ENCODE peak calls at places on chromosomes 2 and 18, in ten cellular contexts. A is colonic mucosa; C is GM23248; Y is uterus; Q is lower lobe of right lung; P is OCI-LY7; M is naive thymus-derived CD4-positive, alpha-beta T cell; L is IMR-90; H is heart left ventricle; U is aorta. J is an unnamed sample. For H3K4me1, the result is how much of the 10 kb centered on the place peaks cover.

GRCh38 chr18:12879840-12880531 is 4.1 kb downstream of the PTPN2 start:
- DNase-seq in L (no peak), Y (no peak), H (no peak), P (no peak), C (no peak), A (no peak), U (no peak), Q (no peak), M (no peak), J (no peak)

GRCh38 chr2:200383380-200384110 is 77.1 kb downstream of the SPATS2L start:
- DNase-seq in H (no peak), U (no peak), Q (no peak), P (peak), Y (no peak), A (no peak), M (peak), L (peak), C (peak), J (peak)

GRCh38 chr18:22176622-22177495 is 7.5 kb downstream of the GATA6 start:
- DNase-seq in Q (peak), P (no peak), U (peak), L (no peak), H (no peak), M (no peak), C (peak), A (peak), Y (peak), J (no peak)

GRCh38 chr2:203861197-203861596 is 6.4 kb upstream of the CTLA4 start:
- DNase-seq in H (no peak), Q (no peak), U (no peak), A (no peak), M (no peak), P (no peak), L (no peak), Y (no peak), C (no peak), J (peak)

GRCh38 chr2:164126960-164127359 is 391.2 kb upstream of the FIGN start:
- DNase-seq in A (no peak), Y (no peak), U (no peak), L (no peak), P (no peak), M (no peak), C (peak), Q (no peak), H (no peak), J (no peak)

GRCh38 chr2:190882831-190883582 is 2.4 kb downstream of the GLS start:
- DNase-seq in Q (no peak), U (no peak), L (no peak), H (no peak), Y (no peak), C (peak), A (no peak), P (peak), M (peak), J (peak)

GRCh38 chr2:3101016-3101703 is 276.5 kb downstream of the EIPR1 start:
- DNase-seq in Y (no peak), A (no peak), M (no peak), H (no peak), Q (no peak), U (no peak), C (no peak), P (no peak), L (no peak), J (no peak)

GRCh38 chr2:23215016-23215415 is 170.0 kb upstream of the KLHL29 start:
- DNase-seq in Q (no peak), Y (no peak), C (no peak), H (no peak), M (no peak), L (no peak), A (no peak), U (no peak), P (no peak), J (no peak)

GRCh38 chr2:239444626-239445625 is 44.1 kb upstream of the HDAC4 start:
- DNase-seq in C (peak), Y (no peak), H (no peak), Q (peak), A (no peak), U (no peak), M (no peak), L (no peak), P (no peak), J (no peak)

DNA sequence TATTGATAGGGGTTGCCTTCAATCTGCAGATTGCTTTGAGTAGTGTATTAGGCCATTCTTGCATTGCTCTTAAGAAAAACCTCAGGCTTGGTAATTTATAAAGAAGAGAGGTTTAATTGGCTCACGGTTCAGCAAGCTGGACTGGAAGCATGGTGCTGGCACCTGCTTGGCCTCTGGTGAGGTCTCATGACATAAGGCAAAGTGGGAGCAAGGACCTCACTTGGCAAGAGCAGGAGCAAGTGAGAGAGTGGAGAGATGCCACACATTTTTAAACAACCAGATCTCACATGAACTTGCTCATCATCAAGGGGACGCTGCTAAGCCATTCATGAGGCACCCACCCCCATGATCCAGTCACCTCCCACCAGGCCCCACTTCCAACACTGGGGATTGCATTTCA is 4.9 kb downstream of the MAP3K2 start:
- DNase-seq in Y (no peak), Q (no peak), P (no peak), M (no peak), C (no peak), A (no peak), U (no peak), L (no peak), H (no peak), J (no peak)
- H3K4me1 ChIP-seq in Y (under half), Q (under half), P (under half), M (under half), C (under half), A (under half), U (under half), L (under half), H (half or more), J (under half)

DNA sequence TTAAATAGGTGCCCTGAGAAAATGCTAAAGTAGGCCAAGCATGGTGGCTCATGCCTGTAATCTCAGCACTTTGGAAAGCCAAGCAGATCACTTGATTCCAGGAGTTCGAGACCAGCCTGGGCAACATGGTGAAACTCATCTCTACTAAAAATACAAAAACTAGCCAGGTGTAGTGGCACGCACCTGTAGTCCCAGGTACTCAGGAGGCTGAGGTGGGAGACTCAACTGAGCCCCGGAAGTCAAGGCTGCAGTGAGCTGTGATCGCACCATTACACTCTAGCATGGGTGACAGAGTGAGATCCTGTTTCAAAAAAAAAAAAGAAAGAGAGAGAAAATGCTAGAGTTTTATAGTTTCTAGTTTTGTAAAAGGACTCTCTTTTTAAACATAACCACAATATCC is 12.0 kb downstream of the ANKRD44 start:
- DNase-seq in M (no peak), L (no peak), U (no peak), C (no peak), H (no peak), Y (no peak), Q (no peak), P (peak), A (no peak), J (no peak)
- H3K4me1 ChIP-seq in M (half or more), L (under half), U (under half), C (under half), H (under half), Y (under half), Q (half or more), P (half or more), A (under half), J (half or more)

DNA sequence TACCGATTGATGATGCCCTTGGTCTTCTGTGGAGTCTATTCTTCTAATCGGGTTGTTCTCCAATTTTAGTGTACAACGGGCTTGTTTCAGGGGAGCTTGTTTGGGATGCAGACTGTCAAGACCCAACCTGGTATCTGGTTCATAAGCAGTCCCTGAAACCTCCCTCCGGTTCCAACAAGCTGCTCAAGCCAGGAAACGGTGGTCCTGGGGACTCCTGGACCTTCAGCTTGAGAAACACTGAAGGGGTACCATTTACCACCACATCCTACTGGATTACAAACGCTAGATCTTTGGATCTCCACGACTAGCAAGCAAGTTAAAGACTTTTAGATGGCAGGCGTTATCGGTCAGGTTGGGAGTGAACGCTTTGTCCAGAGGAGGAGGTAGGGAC is 2.0 kb downstream of the BCL2 start:
- DNase-seq in L (no peak), M (no peak), P (no peak), H (no peak), Q (no peak), U (no peak), C (no peak), A (no peak), Y (no peak), J (no peak)
- H3K4me1 ChIP-seq in L (under half), M (under half), P (under half), H (under half), Q (under half), U (under half), C (under half), A (under half), Y (under half), J (half or more)

GRCh38 chr2:74205586-74205985 is 7.2 kb downstream of the MTHFD2 start:
- DNase-seq in H (no peak), Q (no peak), Y (no peak), C (no peak), A (peak), L (no peak), M (peak), U (no peak), P (no peak), J (peak)
- H3K4me1 ChIP-seq in H (half or more), Q (under half), Y (under half), C (under half), A (under half), L (under half), M (under half), U (under half), P (under half), J (under half)

GRCh38 chr2:63055510-63056308 is 5.1 kb downstream of the OTX1 start:
- DNase-seq in C (peak), P (no peak), M (no peak), H (peak), A (no peak), Y (no peak), L (no peak), U (peak), Q (no peak), J (peak)

GRCh38 chr2:63053235-63053888 is 2.7 kb downstream of the OTX1 start:
- DNase-seq in P (no peak), M (no peak), H (no peak), U (no peak), Y (no peak), L (no peak), Q (no peak), C (no peak), A (no peak), J (no peak)

GRCh38 chr2:63052411-63053234 is 2.0 kb downstream of the OTX1 start:
- DNase-seq in C (no peak), L (no peak), H (no peak), U (no peak), P (no peak), Q (no peak), M (no peak), A (no peak), Y (no peak), J (no peak)

GRCh38 chr2:63054812-63055509 is 4.3 kb downstream of the OTX1 start:
- DNase-seq in M (no peak), A (no peak), Q (no peak), Y (no peak), C (no peak), U (no peak), P (no peak), H (no peak), L (no peak), J (no peak)

GRCh38 chr2:63053889-63054725 is 3.5 kb downstream of the OTX1 start:
- DNase-seq in M (no peak), P (peak), U (no peak), A (peak), H (no peak), C (peak), L (no peak), Y (peak), Q (no peak), J (no peak)
- H3K4me1 ChIP-seq in M (under half), P (under half), U (under half), A (under half), H (half or more), C (under half), L (under half), Y (under half), Q (half or more), J (half or more)

DNA sequence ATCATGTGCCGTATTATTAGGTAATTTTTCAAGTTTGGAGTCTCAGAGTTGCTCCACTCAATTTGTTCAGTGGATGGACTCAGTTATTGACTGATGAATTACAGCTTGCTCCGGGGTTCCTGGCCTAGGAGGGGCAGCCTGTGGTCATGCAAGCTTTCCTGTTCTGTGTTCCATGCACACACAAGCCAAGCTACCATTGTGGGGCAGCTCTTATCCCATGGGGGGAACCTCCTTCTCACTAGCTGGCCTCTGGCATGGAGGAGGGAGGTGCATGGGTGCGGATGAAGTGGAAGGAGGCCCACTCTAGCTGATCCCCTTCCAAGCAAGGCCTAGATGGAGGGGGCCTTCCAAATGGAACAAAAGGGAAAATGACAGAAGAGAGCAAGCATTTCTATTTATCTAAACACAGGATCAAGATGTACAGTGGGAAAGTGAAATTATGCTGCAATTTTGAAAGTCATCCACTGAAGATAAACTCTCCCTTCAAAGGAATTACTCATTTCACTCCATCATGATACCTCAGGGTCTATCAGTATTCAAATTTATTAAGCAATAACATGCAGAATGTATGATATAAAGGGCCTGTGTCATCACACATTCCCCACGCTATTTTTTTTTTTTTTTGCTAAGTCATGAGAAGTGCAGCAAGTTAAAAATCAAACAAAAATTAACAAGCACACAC is 202.7 kb upstream of the SMAD2 start:
- DNase-seq in M (no peak), Q (no peak), H (no peak), L (no peak), Y (no peak), U (no peak), C (no peak), P (no peak), A (no peak), J (no peak)
- H3K4me1 ChIP-seq in M (under half), Q (under half), H (under half), L (under half), Y (under half), U (under half), C (under half), P (under half), A (under half), J (under half)

GRCh38 chr2:230899287-230899686 is 25.8 kb downstream of the GPR55 start:
- DNase-seq in L (no peak), H (no peak), M (no peak), A (peak), U (peak), Q (no peak), P (no peak), Y (no peak), C (no peak), J (no peak)

GRCh38 chr2:230899786-230900185 is 25.3 kb downstream of the GPR55 start:
- DNase-seq in P (no peak), Q (no peak), C (peak), M (no peak), Y (no peak), L (no peak), A (no peak), H (no peak), U (peak), J (no peak)

GRCh38 chr2:230898661-230899091 is 26.4 kb downstream of the GPR55 start:
- DNase-seq in C (no peak), U (peak), H (no peak), P (no peak), M (no peak), A (peak), Q (no peak), L (no peak), Y (no peak), J (no peak)

GRCh38 chr2:230901006-230901405 is 24.0 kb downstream of the GPR55 start:
- DNase-seq in Y (no peak), M (no peak), U (peak), A (peak), H (no peak), C (no peak), Q (no peak), P (no peak), L (no peak), J (no peak)

GRCh38 chr2:230900336-230900995 is 24.6 kb downstream of the GPR55 start:
- DNase-seq in A (peak), Q (no peak), C (no peak), P (no peak), U (peak), L (no peak), M (no peak), H (no peak), Y (no peak), J (no peak)
- H3K4me1 ChIP-seq in A (under half), Q (under half), C (under half), P (under half), U (under half), L (under half), M (under half), H (under half), Y (under half), J (under half)

GRCh38 chr18:32353257-32353656 is 117.4 kb downstream of the GAREM1 start:
- DNase-seq in A (no peak), Y (no peak), P (no peak), Q (no peak), U (no peak), M (no peak), C (no peak), L (no peak), H (no peak), J (no peak)
- H3K4me1 ChIP-seq in A (under half), Y (under half), P (under half), Q (under half), U (under half), M (under half), C (under half), L (under half), H (under half), J (under half)

GRCh38 chr18:9906407-9906955 is 7.3 kb upstream of the VAPA start:
- DNase-seq in C (no peak), U (no peak), H (no peak), M (no peak), P (no peak), Q (no peak), L (no peak), Y (no peak), A (no peak), J (no peak)
- H3K4me1 ChIP-seq in C (under half), U (under half), H (under half), M (under half), P (under half), Q (under half), L (under half), Y (under half), A (under half), J (under half)

GRCh38 chr18:75248426-75249191 is 38.0 kb downstream of the TSHZ1 start:
- DNase-seq in Q (no peak), P (no peak), L (no peak), H (no peak), U (no peak), C (peak), M (no peak), A (no peak), Y (no peak), J (no peak)

GRCh38 chr18:75244914-75245313 is 34.3 kb downstream of the TSHZ1 start:
- DNase-seq in Y (no peak), A (no peak), P (no peak), H (no peak), Q (no peak), C (no peak), M (no peak), U (no peak), L (no peak), J (no peak)

GRCh38 chr18:75247601-75248421 is 37.2 kb downstream of the TSHZ1 start:
- DNase-seq in Q (no peak), P (no peak), Y (no peak), A (no peak), M (peak), L (peak), U (no peak), H (no peak), C (peak), J (peak)

GRCh38 chr18:75249192-75249551 is 38.6 kb downstream of the TSHZ1 start:
- DNase-seq in L (no peak), H (no peak), C (no peak), Y (no peak), P (no peak), Q (no peak), U (no peak), A (no peak), M (no peak), J (no peak)

GRCh38 chr18:75247041-75247551 is 36.5 kb downstream of the TSHZ1 start:
- DNase-seq in L (peak), Y (no peak), P (no peak), M (no peak), C (peak), Q (no peak), A (no peak), U (no peak), H (no peak), J (no peak)
- H3K4me1 ChIP-seq in L (under half), Y (under half), P (under half), M (under half), C (under half), Q (under half), A (under half), U (under half), H (under half), J (under half)